ENCODE peak calls at places on chromosomes 12 and 14, in ten cellular contexts. P is spleen, N is mammary epithelial cell, I is ascending aorta, H is RWPE1, T is PC-9, Q is coronary artery, J is stomach, F is thoracic aorta, D is A549. B is an unnamed sample.

GRCh38 chr12:27551172-27551840 is 27.3 kb downstream of the PPFIBP1 start:
- DNase-seq in N (no peak), Q (no peak), T (no peak), J (no peak), D (no peak), P (no peak), I (no peak), H (no peak), F (no peak), B (no peak)

GRCh38 chr12:57202321-57202720 is 14.3 kb upstream of the NXPH4 start:
- DNase-seq in N (no peak), F (no peak), T (no peak), D (no peak), Q (no peak), P (no peak), H (no peak), I (no peak), J (no peak), B (no peak)

GRCh38 chr14:57889245-57889644 is 23.4 kb upstream of the SLC35F4 start:
- DNase-seq in H (peak), I (no peak), T (no peak), F (peak), P (no peak), N (peak), D (no peak), J (peak), Q (no peak), B (no peak)

GRCh38 chr12:42588981-42589464 is 523 bp downstream of the PRICKLE1 start:
- DNase-seq in T (no peak), H (peak), N (peak), D (peak), Q (peak), J (no peak), F (no peak), P (peak), I (no peak), B (no peak)

GRCh38 chr12:90842477-90842876 is 112.5 kb downstream of the CCER1 start:
- DNase-seq in F (no peak), Q (no peak), J (no peak), D (no peak), H (peak), I (no peak), P (no peak), T (no peak), N (peak), B (no peak)

GRCh38 chr12:3336606-3337311 is 154.2 kb upstream of the PRMT8 start:
- DNase-seq in J (peak), H (no peak), N (peak), I (no peak), P (peak), D (no peak), F (no peak), Q (no peak), T (no peak), B (no peak)

GRCh38 chr12:93634416-93634815 is 42.8 kb upstream of the CRADD start:
- DNase-seq in I (no peak), J (no peak), D (no peak), P (no peak), H (no peak), N (no peak), F (no peak), Q (no peak), T (no peak), B (no peak)

GRCh38 chr12:3315201-3315661 is 175.8 kb upstream of the PRMT8 start:
- DNase-seq in J (peak), F (no peak), I (no peak), P (no peak), N (peak), D (no peak), T (peak), Q (no peak), H (peak), B (no peak)

GRCh38 chr14:37579250-37579649 is 15.8 kb downstream of the FOXA1 start:
- DNase-seq in D (no peak), T (no peak), Q (no peak), H (no peak), F (no peak), J (no peak), N (no peak), I (no peak), P (no peak), B (no peak)

GRCh38 chr14:58796636-58797429 is 159.1 kb downstream of the DACT1 start:
- DNase-seq in J (no peak), F (no peak), T (no peak), P (no peak), H (peak), N (peak), D (no peak), I (no peak), Q (no peak), B (no peak)

GRCh38 chr12:39646963-39647362 is 27.4 kb upstream of the ABCD2 start:
- DNase-seq in Q (no peak), I (no peak), J (no peak), P (no peak), H (no peak), F (no peak), T (no peak), N (no peak), D (no peak), B (no peak)

GRCh38 chr14:22002860-22003284 is 329.3 kb upstream of the OR4E1 start:
- DNase-seq in P (no peak), H (no peak), Q (no peak), N (no peak), F (no peak), I (no peak), T (no peak), D (peak), J (no peak), B (peak)

GRCh38 chr14:83208346-83208745 is 1674.7 kb upstream of the SEL1L start:
- DNase-seq in P (no peak), H (no peak), J (no peak), D (peak), N (no peak), Q (no peak), I (no peak), T (no peak), F (no peak), B (no peak)

GRCh38 chr12:48198619-48198973 is 4.5 kb downstream of the OR10AD1 start:
- DNase-seq in T (no peak), I (no peak), F (no peak), J (peak), N (no peak), Q (peak), P (peak), H (peak), D (no peak), B (no peak)

GRCh38 chr12:66915312-66915904 is 236.5 kb upstream of the GRIP1 start:
- DNase-seq in H (no peak), D (no peak), Q (no peak), P (no peak), N (no peak), J (no peak), F (no peak), I (no peak), T (no peak), B (no peak)

GRCh38 chr12:59389968-59390576 is 205.8 kb upstream of the SLC16A7 start:
- DNase-seq in T (no peak), Q (no peak), J (no peak), F (no peak), P (no peak), H (no peak), I (no peak), N (no peak), D (no peak), B (no peak)

GRCh38 chr12:17077594-17077993 is 471.6 kb upstream of the LMO3 start:
- DNase-seq in Q (no peak), D (no peak), P (no peak), I (no peak), N (no peak), F (no peak), T (no peak), J (no peak), H (no peak), B (no peak)

GRCh38 chr12:113065126-113066007 is 8.8 kb downstream of the DTX1 start:
- DNase-seq in F (no peak), N (no peak), I (no peak), Q (no peak), J (no peak), P (peak), T (no peak), H (peak), D (no peak), B (no peak)

GRCh38 chr12:75622492-75622891 is 111.1 kb upstream of the KRR1 start:
- DNase-seq in D (no peak), J (no peak), N (no peak), T (no peak), F (no peak), Q (no peak), P (no peak), I (no peak), H (no peak), B (no peak)

GRCh38 chr14:37590096-37590809 is 4.8 kb downstream of the FOXA1 start:
- DNase-seq in T (no peak), N (no peak), D (no peak), F (no peak), Q (no peak), H (no peak), P (no peak), J (no peak), I (no peak), B (no peak)

GRCh38 chr12:93603762-93604161 is 31.3 kb downstream of the SOCS2 start:
- DNase-seq in F (no peak), H (no peak), N (no peak), T (no peak), Q (no peak), J (no peak), I (no peak), P (no peak), D (no peak), B (no peak)

GRCh38 chr14:81400852-81401251 is 728 bp upstream of the STON2 start:
- DNase-seq in D (peak), P (no peak), H (peak), F (peak), Q (no peak), N (peak), J (peak), I (peak), T (peak), B (no peak)

GRCh38 chr14:56752428-56752827 is 57.9 kb downstream of the OTX2 start:
- DNase-seq in F (no peak), P (no peak), I (no peak), J (no peak), D (no peak), Q (no peak), N (no peak), T (no peak), H (peak), B (no peak)

GRCh38 chr12:14952295-14952995 is 9.0 kb downstream of the ARHGDIB start:
- DNase-seq in F (no peak), P (peak), T (peak), D (peak), Q (no peak), H (peak), J (no peak), N (peak), I (no peak), B (peak)

GRCh38 chr14:35940291-35940690 is 114.2 kb downstream of the BRMS1L start:
- DNase-seq in P (no peak), D (no peak), Q (no peak), J (no peak), H (no peak), F (no peak), N (no peak), I (no peak), T (no peak), B (no peak)

GRCh38 chr14:29321646-29322045 is 555.1 kb downstream of the FOXG1 start:
- DNase-seq in F (no peak), I (no peak), N (no peak), J (no peak), P (no peak), T (no peak), D (no peak), H (no peak), Q (no peak), B (no peak)

GRCh38 chr14:52355016-52355430 is 40.9 kb downstream of the PTGER2 start:
- DNase-seq in Q (no peak), T (peak), I (no peak), J (no peak), N (peak), P (no peak), F (no peak), H (peak), D (peak), B (no peak)

GRCh38 chr12:68813242-68813593 is 5.2 kb downstream of the MDM2 start:
- DNase-seq in P (no peak), T (no peak), Q (no peak), I (no peak), D (no peak), J (no peak), H (no peak), F (no peak), N (no peak), B (no peak)

DNA sequence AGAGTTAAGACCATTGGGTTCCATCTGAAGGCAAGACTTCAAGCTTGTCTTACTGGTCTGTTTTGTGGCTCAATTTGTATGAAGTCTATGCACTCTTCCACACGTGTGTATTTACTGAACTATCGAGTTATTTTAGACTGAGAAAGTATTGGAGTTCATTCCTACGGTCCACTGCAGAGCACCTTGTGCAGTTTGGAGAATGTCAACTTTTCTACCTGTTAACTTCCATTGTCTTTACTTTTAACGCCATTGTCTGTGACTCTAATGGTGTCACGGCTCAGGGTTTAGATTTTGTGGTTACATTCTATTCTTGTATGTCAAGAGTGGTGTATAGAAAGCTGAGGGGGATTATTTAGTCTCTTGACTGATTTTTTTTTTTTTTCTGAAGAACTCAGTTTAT is 3.8 kb downstream of the HIF1A start:
- DNase-seq in J (no peak), F (no peak), N (no peak), Q (no peak), P (no peak), D (no peak), T (no peak), I (no peak), H (no peak), B (no peak)
- H3K27ac ChIP-seq in J (no peak), F (no peak), N (no peak), Q (no peak), P (peak), D (peak), T (peak), I (no peak), H (no peak), B (no peak)

GRCh38 chr12:55818140-55818728 is 393 bp downstream of the ORMDL2 start:
- DNase-seq in H (peak), F (no peak), P (no peak), T (peak), I (no peak), N (no peak), Q (no peak), D (no peak), J (no peak), B (no peak)

GRCh38 chr12:55822228-55822627 is 4.4 kb downstream of the ORMDL2 start:
- DNase-seq in I (no peak), T (no peak), J (no peak), F (no peak), Q (no peak), P (no peak), H (peak), D (peak), N (no peak), B (no peak)

GRCh38 chr12:55823419-55823818 is 5.6 kb downstream of the ORMDL2 start:
- DNase-seq in J (no peak), T (no peak), I (no peak), P (no peak), Q (peak), D (no peak), H (no peak), N (no peak), F (no peak), B (no peak)

GRCh38 chr12:55818886-55819285 is 1.0 kb downstream of the ORMDL2 start:
- DNase-seq in H (no peak), P (no peak), Q (no peak), I (no peak), N (no peak), D (no peak), F (no peak), J (no peak), T (no peak), B (no peak)

GRCh38 chr12:55820679-55821078 is 2.8 kb downstream of the ORMDL2 start:
- DNase-seq in N (no peak), P (no peak), H (no peak), D (peak), T (no peak), F (no peak), Q (no peak), J (no peak), I (no peak), B (no peak)
- TF ChIP-seq CTCF in N (peak), P (no peak), H (peak), D (peak), T (peak), F (no peak), Q (no peak), J (no peak), I (peak), B (no peak)

GRCh38 chr14:53458368-53458814 is 305.3 kb upstream of the DDHD1 start:
- DNase-seq in H (peak), D (peak), Q (no peak), P (no peak), N (peak), F (no peak), I (no peak), J (no peak), T (peak), B (no peak)
- H3K27ac ChIP-seq in H (no peak), D (peak), Q (no peak), P (no peak), N (no peak), F (no peak), I (no peak), J (no peak), T (peak), B (no peak)

DNA sequence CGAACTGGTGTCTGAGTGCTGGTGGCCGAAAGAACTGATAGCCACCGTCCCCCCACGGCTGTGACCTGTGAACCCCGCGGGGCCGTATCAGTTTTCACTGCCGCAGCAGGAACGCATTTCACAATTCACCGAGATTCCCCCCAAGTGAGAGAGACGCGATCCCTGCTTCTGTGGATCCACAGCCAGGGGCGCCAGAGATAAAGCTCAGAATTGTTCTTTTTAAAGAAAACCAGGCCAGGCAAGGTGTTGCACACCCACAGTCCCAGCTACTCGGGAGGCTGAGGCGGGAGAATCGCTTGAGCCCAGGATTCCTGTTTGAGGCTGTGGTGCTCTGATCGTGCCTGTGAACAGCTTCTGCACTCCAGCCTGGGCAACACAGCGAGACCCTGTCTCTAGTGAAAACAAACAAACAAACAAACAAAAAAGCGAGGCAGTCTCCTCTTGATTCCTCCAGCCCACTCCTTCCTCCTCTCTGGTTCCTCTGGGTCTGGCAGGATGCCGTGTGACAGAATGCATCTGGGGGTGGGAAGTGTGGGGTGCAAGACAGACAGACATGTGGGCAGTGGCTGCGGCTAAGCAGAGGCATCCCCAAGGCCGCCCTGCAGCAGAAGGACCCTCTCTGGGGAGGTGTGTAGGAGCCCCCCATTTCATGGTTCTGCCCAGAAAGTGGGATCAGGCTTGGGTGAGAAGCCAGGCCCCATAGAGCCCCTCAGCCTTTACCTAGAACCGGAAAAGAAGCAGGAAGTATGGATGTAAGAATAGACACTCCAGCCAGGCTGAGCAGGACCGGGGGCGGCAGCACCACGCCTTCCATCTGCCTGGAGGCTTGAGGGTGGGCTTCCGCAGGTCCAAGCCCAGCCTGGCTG is 39.2 kb upstream of the PPP1R13B start:
- DNase-seq in N (no peak), J (no peak), I (no peak), F (no peak), Q (peak), H (no peak), T (no peak), D (no peak), P (no peak), B (no peak)
- TF ChIP-seq CTCF in N (no peak), J (no peak), I (no peak), F (no peak), Q (no peak), H (no peak), T (no peak), D (no peak), P (no peak), B (no peak)

GRCh38 chr12:77965790-77966189 is 135.1 kb downstream of the NAV3 start:
- DNase-seq in F (no peak), D (no peak), H (no peak), T (no peak), I (no peak), Q (no peak), J (no peak), P (no peak), N (no peak), B (no peak)

GRCh38 chr12:77968571-77968970 is 137.9 kb downstream of the NAV3 start:
- DNase-seq in H (no peak), N (no peak), D (no peak), T (no peak), J (no peak), I (no peak), P (no peak), F (no peak), Q (no peak), B (no peak)

GRCh38 chr12:77963576-77964178 is 133.0 kb downstream of the NAV3 start:
- DNase-seq in N (no peak), I (no peak), F (no peak), T (no peak), J (no peak), P (no peak), Q (no peak), D (no peak), H (no peak), B (no peak)

GRCh38 chr12:77973579-77973978 is 142.9 kb downstream of the NAV3 start:
- DNase-seq in N (no peak), F (no peak), H (no peak), P (no peak), I (no peak), Q (no peak), T (no peak), D (no peak), J (no peak), B (no peak)

DNA sequence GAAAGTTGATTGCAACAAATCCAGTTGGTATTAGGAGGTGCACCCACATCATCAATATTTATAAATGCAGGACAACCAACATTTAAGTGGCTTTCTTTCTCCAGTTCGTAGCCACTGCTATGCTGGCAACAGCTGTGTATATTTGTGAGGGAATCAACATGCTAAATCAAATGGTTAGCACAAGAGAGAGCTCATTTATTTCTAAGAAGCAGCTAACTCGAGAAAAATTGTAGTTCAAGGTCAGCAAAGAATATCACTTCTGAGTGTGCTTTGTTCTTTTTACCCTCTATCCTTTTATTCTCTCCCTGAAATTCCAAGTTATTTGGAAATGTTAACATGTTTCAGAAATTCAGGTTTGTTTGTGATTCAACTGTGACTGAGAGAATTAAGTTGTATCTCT is 137.3 kb downstream of the NAV3 start:
- DNase-seq in D (no peak), F (no peak), P (no peak), H (no peak), N (no peak), J (no peak), I (no peak), T (no peak), Q (no peak), B (no peak)
- H3K27ac ChIP-seq in D (no peak), F (no peak), P (no peak), H (no peak), N (no peak), J (no peak), I (no peak), T (no peak), Q (no peak), B (no peak)

B was measured in CD8-positive, alpha-beta T cell.